ENCODE peak calls at places on chromosome 16, in eight cellular contexts. Y is cardiac fibroblast, P is HCT116, L is A549, Q is Peyer's patch, V is HFF-Myc, I is OCI-LY7, S is ascending aorta. E is an unnamed sample.
A peak's percentile ranks its signal among the peaks of the same experiment; 100 is the strongest.

GRCh38 chr16:89880477-89881367 is 7.3 kb downstream of the TCF25 start:
- DNase-seq in Y (no peak), P (no peak), L (no peak), Q (no peak), V (no peak), I (no peak), S (no peak), E (no peak)

GRCh38 chr16:3696425-3697218 is 20.7 kb downstream of the TRAP1 start:
- DNase-seq in Y (peak; percentile 79), P (no peak), L (peak; percentile 78), Q (no peak), V (peak; percentile 74), I (no peak), S (no peak), E (peak; percentile 100)

GRCh38 chr16:35910409-35910808 is 2451.0 kb downstream of the TP53TG3F start:
- DNase-seq in Y (no peak), P (no peak), L (no peak), Q (no peak), V (no peak), I (no peak), S (no peak), E (no peak)

GRCh38 chr16:58931436-58931835 is 197.3 kb upstream of the GOT2 start:
- DNase-seq in Y (no peak), P (no peak), L (no peak), Q (no peak), V (no peak), I (no peak), S (no peak), E (no peak)

GRCh38 chr16:3971706-3972105 is 91.2 kb upstream of the CREBBP start:
- DNase-seq in Y (no peak), P (no peak), L (no peak), Q (no peak), V (no peak), I (no peak), S (no peak), E (no peak)

GRCh38 chr16:3027983-3028715 is 4.3 kb downstream of the THOC6 start:
- DNase-seq in Y (peak; percentile 63), P (peak; percentile 62), L (peak; percentile 89), Q (peak; percentile 95), V (peak; percentile 17), I (peak; percentile 90), S (peak; percentile 38), E (no peak)

GRCh38 chr16:57598437-57598836 is 30.0 kb upstream of the ADGRG1 start:
- DNase-seq in Y (no peak), P (no peak), L (no peak), Q (no peak), V (no peak), I (no peak), S (no peak), E (no peak)

GRCh38 chr16:27242868-27243590 is 25.5 kb downstream of the NSMCE1 start:
- DNase-seq in Y (peak; percentile 97), P (no peak), L (peak; percentile 78), Q (no peak), V (no peak), I (no peak), S (peak; percentile 26), E (peak; percentile 48)

GRCh38 chr16:10866196-10866976 is 10.6 kb upstream of the CIITA start:
- DNase-seq in Y (no peak), P (no peak), L (no peak), Q (no peak), V (no peak), I (no peak), S (no peak), E (no peak)

GRCh38 chr16:85448557-85449194 is 164.4 kb upstream of the GSE1 start:
- DNase-seq in Y (no peak), P (no peak), L (no peak), Q (peak; percentile 75), V (no peak), I (peak; percentile 87), S (no peak), E (no peak)

GRCh38 chr16:4358831-4359561 is 7.9 kb upstream of the PAM16 start:
- DNase-seq in Y (peak; percentile 46), P (no peak), L (peak; percentile 58), Q (peak; percentile 69), V (no peak), I (peak; percentile 65), S (no peak), E (no peak)

GRCh38 chr16:80725566-80726162 is 78.7 kb downstream of the CDYL2 start:
- DNase-seq in Y (no peak), P (no peak), L (no peak), Q (no peak), V (no peak), I (no peak), S (no peak), E (no peak)

GRCh38 chr16:15509051-15509592 is 74.7 kb downstream of the BMERB1 start:
- DNase-seq in Y (no peak), P (no peak), L (no peak), Q (no peak), V (no peak), I (no peak), S (no peak), E (no peak)

GRCh38 chr16:62249069-62249468 is 212.8 kb upstream of the CDH8 start:
- DNase-seq in Y (no peak), P (no peak), L (no peak), Q (no peak), V (no peak), I (no peak), S (no peak), E (no peak)
- TF ChIP-seq CTCF in Y (no peak), P (no peak), L (no peak), Q (no peak), V (no peak), I (no peak), S (no peak), E (no peak)

DNA sequence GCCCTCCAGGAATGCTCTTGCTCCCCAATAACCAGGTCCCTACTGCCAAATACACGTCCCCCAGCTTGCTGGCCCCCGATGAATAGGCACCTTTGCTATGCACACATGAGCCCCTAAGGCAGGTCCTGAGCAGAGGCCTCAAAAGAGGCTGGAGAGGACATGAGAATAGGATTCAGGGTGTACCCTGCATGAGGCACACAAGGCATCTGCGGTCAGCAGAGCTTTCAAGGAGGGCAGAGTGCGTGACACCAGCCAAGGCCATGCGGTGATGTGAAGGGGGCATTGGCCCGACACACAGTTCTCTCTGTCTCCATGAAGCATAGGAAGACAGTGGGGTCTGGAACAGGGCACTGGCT is 6.9 kb downstream of the SEZ6L2 start:
- DNase-seq in Y (no peak), P (no peak), L (no peak), Q (no peak), V (no peak), I (no peak), S (no peak), E (no peak)
- TF ChIP-seq CTCF in Y (no peak), P (no peak), L (no peak), Q (no peak), V (no peak), I (no peak), S (no peak), E (no peak)

GRCh38 chr16:86519649-86520316 is 9.5 kb downstream of the FOXF1 start:
- DNase-seq in Y (peak; percentile 71), P (peak; percentile 63), L (peak; percentile 53), Q (peak; percentile 72), V (no peak), I (peak; percentile 62), S (no peak), E (no peak)

GRCh38 chr16:86519007-86519648 is 8.8 kb downstream of the FOXF1 start:
- DNase-seq in Y (no peak), P (no peak), L (no peak), Q (peak; percentile 48), V (no peak), I (no peak), S (no peak), E (no peak)

GRCh38 chr16:86522639-86523038 is 12.3 kb downstream of the FOXF1 start:
- DNase-seq in Y (no peak), P (no peak), L (no peak), Q (no peak), V (no peak), I (no peak), S (no peak), E (no peak)

GRCh38 chr16:86521236-86522197 is 11.2 kb downstream of the FOXF1 start:
- DNase-seq in Y (no peak), P (no peak), L (no peak), Q (no peak), V (no peak), I (no peak), S (no peak), E (no peak)

DNA sequence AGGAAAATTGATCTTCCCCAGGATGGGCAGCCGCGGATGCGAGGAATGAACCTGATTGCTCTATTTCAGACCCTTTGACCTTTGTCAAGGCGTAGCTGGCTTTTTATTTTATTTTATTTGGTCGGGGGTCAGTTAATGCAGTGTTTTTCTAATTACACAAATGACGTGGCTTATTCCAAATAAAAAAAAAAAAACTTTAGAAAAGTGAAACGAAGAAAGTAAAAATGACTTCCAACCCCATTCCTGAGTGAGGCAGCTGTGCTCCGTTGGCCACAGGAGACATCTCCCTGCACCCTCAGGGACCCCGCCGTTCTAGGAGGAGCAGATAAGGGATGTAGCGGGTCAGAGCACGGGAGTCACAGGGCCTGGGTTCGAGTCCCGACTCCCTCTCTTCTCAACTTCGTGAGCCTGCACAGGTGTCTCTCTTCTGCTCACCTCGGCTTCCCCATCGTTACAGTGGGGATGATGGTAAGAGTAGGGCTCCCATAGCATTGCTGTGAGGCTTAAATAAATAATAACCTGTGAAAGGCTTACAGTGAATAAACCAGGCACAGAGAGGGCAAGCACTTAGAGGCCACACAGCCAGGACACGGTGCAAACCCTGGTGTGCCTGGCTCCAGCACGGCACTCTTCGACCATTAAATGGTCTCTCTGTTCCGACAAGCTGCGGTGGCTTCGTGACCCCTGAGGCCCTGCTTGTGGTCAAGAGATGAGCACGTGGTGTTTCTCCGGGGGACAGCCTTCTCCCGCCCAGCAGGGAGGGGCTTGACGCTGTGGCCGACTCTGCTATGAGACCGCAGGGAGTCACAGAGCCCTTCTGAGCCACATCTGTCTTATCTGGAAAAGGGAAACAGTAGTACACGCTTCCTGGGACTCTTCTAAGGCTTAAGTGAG is 10.2 kb downstream of the FOXF1 start:
- DNase-seq in Y (no peak), P (no peak), L (no peak), Q (no peak), V (no peak), I (no peak), S (no peak), E (no peak)
- TF ChIP-seq CTCF in Y (no peak), P (no peak), L (no peak), Q (no peak), V (no peak), I (peak; percentile 44), S (no peak), E (no peak)

GRCh38 chr16:84391151-84391873 is 23.0 kb downstream of the ATP2C2 start:
- DNase-seq in Y (no peak), P (no peak), L (no peak), Q (peak; percentile 15), V (no peak), I (no peak), S (no peak), E (no peak)

GRCh38 chr16:84396537-84397008 is 28.2 kb downstream of the ATP2C2 start:
- DNase-seq in Y (peak; percentile 3), P (no peak), L (peak; percentile 95), Q (no peak), V (no peak), I (no peak), S (no peak), E (no peak)

DNA sequence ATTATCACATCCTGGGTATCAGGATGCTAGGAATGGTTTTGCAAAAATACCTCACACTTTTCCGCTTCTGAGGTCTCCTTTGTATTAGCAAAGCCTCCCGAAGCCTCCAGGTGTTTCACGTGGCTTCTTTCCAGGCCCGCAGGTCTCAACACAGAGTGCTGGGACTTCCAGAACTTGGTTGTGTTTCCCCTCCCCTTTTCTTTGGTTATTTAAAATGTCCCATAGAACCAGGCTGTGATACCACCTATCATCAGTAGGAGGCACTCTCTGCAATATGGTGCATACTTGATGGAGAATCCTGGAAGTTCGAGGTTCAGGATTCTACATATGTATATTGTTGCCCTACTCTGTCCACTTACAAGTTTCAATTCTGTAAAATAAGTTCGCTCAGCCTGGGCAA is 28.8 kb downstream of the ATP2C2 start:
- DNase-seq in Y (no peak), P (no peak), L (peak; percentile 35), Q (no peak), V (no peak), I (no peak), S (no peak), E (no peak)
- TF ChIP-seq CTCF in Y (peak; percentile 30), P (no peak), L (peak; percentile 26), Q (peak; percentile 35), V (no peak), I (peak; percentile 55), S (no peak), E (peak; percentile 1)

E was measured in LNCaP clone FGC.